ENCODE peak calls at places on chromosomes 11 and 22, in four cellular contexts. B is stimulated activated naive CD4-positive, alpha-beta T cell; O is NCI-H1436; P is anterior cingulate cortex. Y is an unnamed sample.
A peak's percentile ranks its signal among the peaks of the same experiment; 100 is the strongest.

GRCh38 chr11:16448123-16448717 is 91.9 kb upstream of the SOX6 start:
- DNase-seq in P (no peak), B (no peak), O (no peak), Y (no peak)

GRCh38 chr22:41668971-41669911 is 19.4 kb downstream of the SNU13 start:
- DNase-seq in P (no peak), O (no peak), B (no peak), Y (no peak)

GRCh38 chr11:58774164-58774593 is 42.4 kb upstream of the GLYAT start:
- DNase-seq in P (no peak), B (no peak), O (no peak), Y (no peak)

GRCh38 chr11:61541568-61541967 is 33.0 kb downstream of the LRRC10B start:
- DNase-seq in O (peak; percentile 40), B (no peak), P (no peak), Y (no peak)

GRCh38 chr22:32444068-32444467 is 20.2 kb downstream of the BPIFC start:
- DNase-seq in B (peak; percentile 1), O (no peak), P (no peak), Y (peak; percentile 59)

GRCh38 chr11:17839973-17840611 is 105.5 kb downstream of the KCNC1 start:
- DNase-seq in O (no peak), B (no peak), P (peak; percentile 20), Y (no peak)

GRCh38 chr22:48340727-48341709 is 1486.7 kb downstream of the BRD1 start:
- DNase-seq in B (no peak), P (no peak), O (no peak), Y (no peak)

GRCh38 chr22:50676661-50677492 is 4.3 kb downstream of the SHANK3 start:
- DNase-seq in O (no peak), B (no peak), P (no peak), Y (no peak)

GRCh38 chr22:23759566-23759965 is 3.2 kb upstream of the C22orf15 start:
- DNase-seq in P (no peak), B (no peak), O (no peak), Y (no peak)

GRCh38 chr22:47281126-47282106 is 519.0 kb downstream of the TBC1D22A start:
- DNase-seq in B (no peak), P (no peak), O (no peak), Y (no peak)

GRCh38 chr11:103537904-103538502 is 428.8 kb downstream of the DYNC2H1 start:
- DNase-seq in B (no peak), P (no peak), O (no peak), Y (no peak)

GRCh38 chr11:105935791-105936190 is 86.2 kb downstream of the MSANTD4 start:
- DNase-seq in B (no peak), P (peak; percentile 46), O (no peak), Y (peak; percentile 24)

GRCh38 chr22:46896568-46897245 is 134.3 kb downstream of the TBC1D22A start:
- DNase-seq in B (no peak), P (no peak), O (no peak), Y (no peak)

GRCh38 chr11:133011604-133012003 is 520.7 kb downstream of the OPCML start:
- DNase-seq in B (no peak), O (no peak), P (no peak), Y (no peak)

GRCh38 chr11:116117326-116118137 is 613.3 kb upstream of the CADM1 start:
- DNase-seq in O (no peak), P (no peak), B (no peak), Y (no peak)

GRCh38 chr22:31853736-31854500 is 90.4 kb upstream of the YWHAH start:
- DNase-seq in P (no peak), O (no peak), B (no peak), Y (no peak)

GRCh38 chr11:69204246-69205124 is 48.8 kb downstream of the SMIM38 start:
- DNase-seq in B (no peak), O (no peak), P (no peak), Y (no peak)

GRCh38 chr11:34427171-34427805 is 11.4 kb upstream of the CAT start:
- DNase-seq in P (no peak), B (no peak), O (no peak), Y (no peak)

GRCh38 chr11:116135897-116136296 is 631.7 kb upstream of the CADM1 start:
- DNase-seq in B (no peak), P (no peak), O (no peak), Y (no peak)

GRCh38 chr22:37230673-37231405 is 13.2 kb downstream of the RAC2 start:
- DNase-seq in B (peak; percentile 49), O (no peak), P (no peak), Y (no peak)

GRCh38 chr11:36469063-36469462 is 41.0 kb downstream of the TRAF6 start:
- DNase-seq in B (no peak), P (no peak), O (no peak), Y (peak; percentile 13)

GRCh38 chr11:17229481-17230152 is 21.8 kb upstream of the PIK3C2A start:
- DNase-seq in O (no peak), P (no peak), B (no peak), Y (no peak)

GRCh38 chr11:69892986-69893555 is 73.9 kb upstream of the FGF3 start:
- DNase-seq in B (no peak), P (no peak), O (no peak), Y (no peak)

GRCh38 chr11:125692887-125693286 is 12.2 kb upstream of the ACRV1 start:
- DNase-seq in O (no peak), P (no peak), B (no peak), Y (no peak)

GRCh38 chr11:90288207-90288821 is 65.5 kb upstream of the CHORDC1 start:
- DNase-seq in O (peak; percentile 11), B (no peak), P (no peak), Y (peak; percentile 57)

GRCh38 chr11:87493516-87493915 is 455.8 kb downstream of the TMEM135 start:
- DNase-seq in P (no peak), O (no peak), B (no peak), Y (no peak)

GRCh38 chr11:120020981-120021380 is 116.9 kb downstream of the TRIM29 start:
- DNase-seq in B (no peak), O (no peak), P (no peak), Y (no peak)

GRCh38 chr22:34105461-34106062 is 185.3 kb upstream of the LARGE1 start:
- DNase-seq in P (peak; percentile 41), O (peak; percentile 13), B (no peak), Y (peak; percentile 74)

GRCh38 chr11:1225386-1226225 is 2.7 kb downstream of the MUC5B start:
- DNase-seq in B (no peak), O (no peak), P (no peak), Y (no peak)

GRCh38 chr22:24542641-24543040 is 12.3 kb downstream of the GUCD1 start:
- DNase-seq in O (no peak), B (no peak), P (no peak), Y (no peak)

GRCh38 chr11:25983280-25983679 is 348.6 kb upstream of the ANO3 start:
- DNase-seq in P (no peak), B (no peak), O (no peak), Y (no peak)

GRCh38 chr11:124113890-124114289 is 1.4 kb upstream of the VWA5A start:
- DNase-seq in P (no peak), O (peak; percentile 2), B (no peak), Y (no peak)

GRCh38 chr11:80587906-80588305 is 1147.1 kb upstream of the TENM4 start:
- DNase-seq in P (no peak), O (no peak), B (no peak), Y (no peak)

GRCh38 chr22:37435970-37436603 is 8.8 kb upstream of the ELFN2 start:
- DNase-seq in P (no peak), B (no peak), O (no peak), Y (no peak)

GRCh38 chr11:43521471-43521870 is 159.1 kb upstream of the HSD17B12 start:
- DNase-seq in P (no peak), B (no peak), O (no peak), Y (no peak)

GRCh38 chr11:22454461-22454860 is 116.3 kb downstream of the SLC17A6 start:
- DNase-seq in B (no peak), P (no peak), O (no peak), Y (no peak)

GRCh38 chr22:45273452-45274075 is 11.2 kb upstream of the UPK3A start:
- DNase-seq in B (no peak), O (no peak), P (no peak), Y (no peak)

GRCh38 chr11:22044126-22044525 is 148.8 kb upstream of the ANO5 start:
- DNase-seq in P (no peak), O (no peak), B (no peak), Y (no peak)